ENCODE peak calls at places on chromosomes 2 and 18, in six cellular contexts. W is iPS DF 6.9, Z is neuronal stem cell, V is mammary epithelial cell, H is Karpas-422, J is tibial artery. L is an unnamed sample. For H3K4me1, the result is how much of the 10 kb centered on the place peaks cover.

GRCh38 chr2:242034996-242035814 is 165.7 kb downstream of the RTP5 start:
- DNase-seq in W (no peak), Z (no peak), V (no peak), H (no peak), J (no peak), L (no peak)

GRCh38 chr2:11899264-11899818 is 152.9 kb downstream of the LPIN1 start:
- DNase-seq in W (no peak), Z (no peak), V (peak), H (no peak), J (no peak), L (no peak)

GRCh38 chr2:174340400-174341300 is 5.9 kb downstream of the SP9 start:
- DNase-seq in W (no peak), Z (peak), V (no peak), H (no peak), J (no peak), L (no peak)

GRCh38 chr2:62293151-62293489 is 97.2 kb downstream of the B3GNT2 start:
- DNase-seq in W (no peak), Z (no peak), V (no peak), H (no peak), J (no peak), L (no peak)

GRCh38 chr18:76459687-76460350 is 35.2 kb downstream of the ZNF516 start:
- DNase-seq in W (no peak), Z (no peak), V (peak), H (no peak), J (no peak), L (peak)

GRCh38 chr2:66305714-66306113 is 129.2 kb upstream of the MEIS1 start:
- DNase-seq in W (no peak), Z (no peak), V (peak), H (no peak), J (peak), L (peak)

GRCh38 chr18:35077937-35078336 is 36.7 kb downstream of the MAPRE2 start:
- DNase-seq in W (no peak), Z (no peak), V (no peak), H (no peak), J (no peak), L (no peak)

GRCh38 chr2:121185571-121186074 is 99.4 kb downstream of the TFCP2L1 start:
- DNase-seq in W (no peak), Z (no peak), V (peak), H (no peak), J (peak), L (no peak)

GRCh38 chr2:62423235-62423634 is 82.8 kb downstream of the TMEM17 start:
- DNase-seq in W (no peak), Z (no peak), V (peak), H (peak), J (no peak), L (peak)

GRCh38 chr2:233922471-233922870 is 5.3 kb downstream of the TRPM8 start:
- DNase-seq in W (no peak), Z (no peak), V (no peak), H (peak), J (no peak), L (no peak)

GRCh38 chr2:101474752-101475384 is at the start of gene RFX8:
- DNase-seq in W (no peak), Z (no peak), V (peak), H (no peak), J (no peak), L (no peak)

GRCh38 chr18:34729264-34729663 is 19.2 kb downstream of the DTNA start:
- DNase-seq in W (peak), Z (no peak), V (peak), H (peak), J (no peak), L (no peak)

GRCh38 chr2:177403822-177404221 is 11.2 kb downstream of the AGPS start:
- DNase-seq in W (no peak), Z (no peak), V (no peak), H (no peak), J (no peak), L (no peak)

GRCh38 chr2:177407031-177407430 is 14.5 kb downstream of the AGPS start:
- DNase-seq in W (no peak), Z (no peak), V (no peak), H (no peak), J (no peak), L (no peak)

GRCh38 chr2:177405029-177405692 is 12.6 kb downstream of the AGPS start:
- DNase-seq in W (no peak), Z (no peak), V (peak), H (no peak), J (no peak), L (no peak)

GRCh38 chr2:177406182-177406581 is 13.6 kb downstream of the AGPS start:
- DNase-seq in W (no peak), Z (no peak), V (no peak), H (no peak), J (no peak), L (no peak)

DNA sequence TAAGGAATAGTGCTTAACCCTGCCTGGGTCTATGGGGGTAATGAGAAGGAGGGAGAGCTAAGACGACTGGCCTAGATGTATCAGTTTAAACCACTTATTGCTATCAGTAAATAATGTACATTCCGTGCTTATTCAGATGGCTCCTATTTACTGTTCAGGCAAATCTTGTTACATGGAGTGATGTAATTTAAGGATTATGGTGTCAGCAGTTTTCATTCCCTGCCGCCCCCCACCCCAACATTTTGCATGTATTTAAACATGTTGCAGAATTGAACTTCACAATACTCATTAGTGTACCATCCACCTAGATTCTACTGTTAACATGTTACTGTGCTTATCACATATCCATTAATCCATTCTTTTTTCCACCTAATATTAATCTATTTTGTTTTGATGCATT is 11.7 kb downstream of the AGPS start:
- DNase-seq in W (no peak), Z (no peak), V (no peak), H (no peak), J (no peak), L (no peak)
- H3K4me1 ChIP-seq in W (under half), Z (under half), V (under half), H (under half), J (under half), L (under half)

GRCh38 chr2:33166287-33166881 is 219.6 kb downstream of the LTBP1 start:
- DNase-seq in W (no peak), Z (no peak), V (no peak), H (no peak), J (no peak), L (no peak)
- H3K27ac ChIP-seq in W (no peak), Z (no peak), V (no peak), H (no peak), J (peak), L (no peak)

GRCh38 chr2:217949448-217949847 is 53.3 kb downstream of the TNS1 start:
- DNase-seq in W (no peak), Z (no peak), V (no peak), H (no peak), J (no peak), L (no peak)

GRCh38 chr2:217950401-217950871 is 52.4 kb downstream of the TNS1 start:
- DNase-seq in W (no peak), Z (no peak), V (no peak), H (no peak), J (peak), L (no peak)

GRCh38 chr2:217947341-217948316 is 55.2 kb downstream of the TNS1 start:
- DNase-seq in W (no peak), Z (no peak), V (no peak), H (no peak), J (peak), L (no peak)

GRCh38 chr2:217948341-217948791 is 54.4 kb downstream of the TNS1 start:
- DNase-seq in W (no peak), Z (no peak), V (no peak), H (no peak), J (peak), L (no peak)

GRCh38 chr2:217948897-217949296 is 53.9 kb downstream of the TNS1 start:
- DNase-seq in W (no peak), Z (no peak), V (no peak), H (no peak), J (peak), L (no peak)
- H3K4me1 ChIP-seq in W (under half), Z (under half), V (under half), H (under half), J (half or more), L (under half)

DNA sequence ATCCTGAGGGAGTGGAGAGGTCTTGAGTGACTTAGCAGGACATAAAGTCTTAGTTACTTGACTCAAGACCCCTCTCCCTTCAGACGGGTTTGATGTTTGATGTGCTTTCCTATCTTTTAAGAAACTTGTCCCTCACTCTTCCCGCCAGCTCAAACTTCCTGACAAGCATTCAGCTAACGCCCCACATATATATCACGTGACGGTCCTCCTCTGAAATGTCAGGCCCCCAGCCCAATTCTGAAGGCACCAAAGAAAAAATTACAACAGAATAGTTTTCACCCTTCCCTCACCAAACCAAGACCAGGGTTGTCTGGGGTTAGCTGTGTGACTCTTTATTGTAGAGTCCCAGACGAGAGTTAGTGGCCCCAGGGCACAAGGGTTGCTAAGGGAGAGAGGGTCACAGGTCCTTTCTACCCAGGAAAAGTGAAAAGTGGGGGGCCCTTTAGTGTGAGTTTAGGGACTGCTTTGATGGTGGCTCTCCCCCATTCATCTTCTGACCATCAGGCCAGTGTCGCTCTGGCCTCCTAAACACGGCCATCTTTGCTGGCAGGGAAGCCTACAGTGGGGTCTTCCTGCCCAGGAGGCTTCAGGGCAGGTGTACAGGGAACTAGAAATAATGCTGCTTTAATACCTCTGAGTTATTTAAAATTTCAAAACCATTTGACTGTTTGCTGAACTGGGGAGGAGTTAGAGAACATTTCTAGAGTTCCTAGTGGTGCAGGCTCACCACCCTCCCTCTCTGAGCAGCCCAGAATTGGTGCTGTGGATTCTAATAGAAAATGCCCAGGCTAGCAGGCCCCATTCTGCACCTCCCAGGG is 2.7 kb downstream of the PKDCC start:
- DNase-seq in W (no peak), Z (no peak), V (no peak), H (no peak), J (peak), L (no peak)
- H3K27ac ChIP-seq in W (no peak), Z (peak), V (no peak), H (no peak), J (peak), L (peak)

L was measured in right atrium auricular region.